ENCODE peak calls at places on chromosomes 13 and 19, in four cellular contexts. B is osteocyte; R is activated CD8-positive, alpha-beta T cell treated with anti-CD3 and anti-CD28 coated beads, Interleukin-2, amount 10 ng/mL, durations not matched to agents 7 days and 5 days; S is LHCN-M2. A is an unnamed sample.

GRCh38 chr19:43667524-43668405 is 2.2 kb downstream of the PLAUR start:
- DNase-seq in B (peak; percentile 98), R (no peak), S (no peak), A (no peak)

GRCh38 chr13:94384217-94384905 is 95.1 kb downstream of the DCT start:
- DNase-seq in B (no peak), R (no peak), S (no peak), A (no peak)

GRCh38 chr19:6476155-6476895 is 5.3 kb downstream of the DENND1C start:
- DNase-seq in B (no peak), R (peak; percentile 66), S (peak; percentile 20), A (peak; percentile 62)

GRCh38 chr13:28574617-28575142 is 79.8 kb upstream of the FLT1 start:
- DNase-seq in B (no peak), R (peak; percentile 22), S (peak; percentile 87), A (no peak)

GRCh38 chr19:45906221-45906620 is 3.8 kb upstream of the MYPOP start:
- DNase-seq in B (no peak), R (no peak), S (peak; percentile 35), A (no peak)

GRCh38 chr13:107466326-107466725 is 749.0 kb downstream of the LIG4 start:
- DNase-seq in B (no peak), R (no peak), S (no peak), A (no peak)

GRCh38 chr13:20968745-20969144 is 66.2 kb upstream of the XPO4 start:
- DNase-seq in B (no peak), R (no peak), S (no peak), A (no peak)

GRCh38 chr19:31285744-31286143 is 63.5 kb downstream of the TSHZ3 start:
- DNase-seq in B (no peak), R (no peak), S (peak; percentile 94), A (no peak)